ENCODE peak calls at places on chromosomes 2 and 18, in five cellular contexts. Z is A549, T is transverse colon, Y is K562, G is esophagus muscularis mucosa. I is an unnamed sample.

GRCh38 chr2:182824759-182825143 is 41.7 kb downstream of the FRZB start:
- DNase-seq in Z (no peak), T (no peak), Y (no peak), G (no peak), I (no peak)

GRCh38 chr18:55419132-55419938 is 168.7 kb downstream of the TCF4 start:
- DNase-seq in Y (no peak), Z (no peak), G (no peak), T (no peak), I (no peak)

GRCh38 chr2:47243596-47244323 is 88.7 kb upstream of the STPG4 start:
- DNase-seq in T (no peak), Y (no peak), Z (no peak), G (no peak), I (no peak)

GRCh38 chr2:15163316-15163715 is 397.8 kb downstream of the NBAS start:
- DNase-seq in Y (no peak), G (no peak), T (no peak), Z (no peak), I (no peak)

GRCh38 chr2:195543063-195543462 is 114.0 kb upstream of the SLC39A10 start:
- DNase-seq in G (no peak), Z (no peak), T (no peak), Y (no peak), I (no peak)

GRCh38 chr18:45938488-45938935 is 28.6 kb downstream of the EPG5 start:
- DNase-seq in Z (no peak), Y (no peak), G (peak; percentile 50), T (no peak), I (no peak)

GRCh38 chr2:207113403-207113802 is 52.3 kb downstream of the KLF7 start:
- DNase-seq in T (no peak), G (no peak), Z (no peak), Y (peak; percentile 9), I (no peak)

GRCh38 chr2:134461511-134461910 is 207.6 kb downstream of the MGAT5 start:
- DNase-seq in G (no peak), T (no peak), Y (no peak), Z (no peak), I (no peak)

GRCh38 chr2:238420878-238421694 is 5.6 kb upstream of the ASB1 start:
- DNase-seq in T (no peak), G (no peak), Z (no peak), Y (peak; percentile 83), I (no peak)

GRCh38 chr2:64698668-64699444 is 45.1 kb upstream of the SERTAD2 start:
- DNase-seq in G (no peak), T (no peak), Z (peak; percentile 70), Y (no peak), I (no peak)

GRCh38 chr2:120684691-120685402 is 50.8 kb upstream of the GLI2 start:
- DNase-seq in T (no peak), Z (no peak), Y (no peak), G (no peak), I (no peak)

GRCh38 chr2:170525566-170525900 is 189.6 kb upstream of the SP5 start:
- DNase-seq in Y (no peak), G (peak; percentile 95), Z (peak; percentile 60), T (peak; percentile 63), I (no peak)

DNA sequence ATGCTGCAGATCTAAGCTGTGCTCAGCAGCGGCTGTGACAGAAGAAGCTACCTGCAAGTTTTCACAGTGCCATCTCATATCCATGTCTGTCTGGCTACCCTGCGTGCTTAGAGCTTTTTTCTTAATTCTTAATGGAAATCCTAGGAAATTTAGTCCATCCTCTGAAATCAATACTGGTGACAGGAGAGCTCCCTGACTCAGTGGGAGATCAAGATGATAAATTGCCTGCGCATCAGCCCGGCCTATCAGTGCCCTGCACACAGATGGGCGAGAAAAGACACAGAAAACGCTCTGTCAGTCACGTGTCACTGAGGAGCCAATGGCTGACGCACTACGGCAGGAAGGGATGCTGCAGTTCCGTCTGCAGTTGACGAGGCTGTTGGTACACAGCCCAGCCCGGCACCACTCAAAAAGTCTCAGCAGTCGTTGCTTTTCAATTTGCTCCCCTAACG is 819.6 kb upstream of the FSHR start:
- DNase-seq in Z (peak; percentile 64), G (no peak), Y (no peak), T (peak; percentile 23), I (no peak)
- TF ChIP-seq EP300 in Z (no peak), G (no peak), Y (no peak), T (no peak), I (no peak)

DNA sequence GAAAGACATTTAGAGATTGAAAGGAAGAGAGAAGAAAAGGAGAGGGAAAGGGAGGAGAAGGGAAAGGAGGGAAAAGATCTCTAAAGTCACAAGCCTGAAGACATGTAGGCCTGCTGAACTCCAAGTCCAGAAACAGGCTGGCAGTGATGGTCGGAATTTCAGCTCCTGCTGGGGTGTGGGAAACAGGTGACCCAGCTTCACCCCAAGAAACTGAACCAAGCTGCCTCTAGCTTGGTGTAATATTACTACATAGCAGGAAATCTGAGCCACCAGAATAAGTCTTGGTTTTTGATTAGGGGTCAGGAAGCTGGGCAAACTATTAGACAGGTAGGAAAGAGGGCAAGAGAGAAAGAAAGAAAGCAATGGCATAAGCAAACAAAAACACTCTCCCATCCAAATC is 185.8 kb downstream of the PDE11A start:
- DNase-seq in T (no peak), Z (no peak), G (no peak), Y (no peak), I (no peak)
- TF ChIP-seq EP300 in T (no peak), Z (no peak), G (no peak), Y (no peak), I (no peak)

GRCh38 chr2:222989431-222989830 is 62.6 kb upstream of the KCNE4 start:
- DNase-seq in Y (no peak), T (no peak), Z (no peak), G (peak; percentile 70), I (no peak)

GRCh38 chr2:222998459-222998858 is 53.5 kb upstream of the KCNE4 start:
- DNase-seq in T (no peak), G (peak; percentile 64), Z (no peak), Y (no peak), I (no peak)

GRCh38 chr2:222993920-222994650 is 57.9 kb upstream of the KCNE4 start:
- DNase-seq in T (peak; percentile 73), Z (peak; percentile 41), Y (no peak), G (peak; percentile 93), I (no peak)
- TF ChIP-seq EP300 in T (peak; percentile 28), Z (no peak), Y (no peak), G (no peak), I (no peak)

GRCh38 chr2:73294239-73294638 is 891 bp upstream of the EGR4 start:
- DNase-seq in G (no peak), Z (no peak), Y (no peak), T (no peak), I (no peak)

GRCh38 chr2:73300926-73301325 is 7.6 kb upstream of the EGR4 start:
- DNase-seq in T (no peak), G (no peak), Z (no peak), Y (no peak), I (no peak)

GRCh38 chr2:73297151-73297559 is 3.8 kb upstream of the EGR4 start:
- DNase-seq in T (no peak), Y (no peak), Z (no peak), G (no peak), I (no peak)

GRCh38 chr2:73295751-73296400 is 2.5 kb upstream of the EGR4 start:
- DNase-seq in T (no peak), Y (no peak), G (no peak), Z (peak; percentile 35), I (peak; percentile 22)

DNA sequence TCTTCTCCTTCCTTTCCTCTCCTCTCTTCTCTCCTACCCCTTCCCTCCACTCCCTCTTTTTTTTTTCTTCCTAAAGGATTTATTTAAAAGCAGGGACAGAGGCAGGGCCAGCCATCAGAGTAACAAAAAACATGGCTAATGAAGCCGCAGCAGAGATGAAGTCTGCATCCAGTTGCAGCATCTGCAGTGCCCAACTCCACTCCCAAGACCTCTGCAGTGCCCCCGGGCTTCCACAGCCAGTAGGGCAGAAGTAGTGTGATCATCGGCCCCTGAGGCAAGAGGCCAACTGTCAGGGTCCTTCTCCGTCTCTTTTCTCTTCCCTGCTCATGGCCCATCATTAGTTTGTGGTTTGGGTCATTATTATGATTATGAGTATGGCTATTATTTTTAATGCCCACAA is 4.2 kb upstream of the EGR4 start:
- DNase-seq in T (no peak), Y (no peak), G (no peak), Z (no peak), I (no peak)
- TF ChIP-seq EP300 in T (no peak), Y (no peak), G (no peak), Z (no peak), I (no peak)

GRCh38 chr2:66813525-66813924 is 378.6 kb downstream of the MEIS1 start:
- DNase-seq in Y (no peak), G (no peak), T (no peak), Z (no peak), I (no peak)
- TF ChIP-seq EP300 in Y (no peak), G (no peak), T (no peak), Z (no peak), I (no peak)

GRCh38 chr2:67159929-67160328 is 237.2 kb upstream of the ETAA1 start:
- DNase-seq in Y (no peak), T (no peak), G (no peak), Z (no peak), I (no peak)

GRCh38 chr2:67169417-67170140 is 227.6 kb upstream of the ETAA1 start:
- DNase-seq in Z (no peak), T (no peak), G (no peak), Y (no peak), I (no peak)

DNA sequence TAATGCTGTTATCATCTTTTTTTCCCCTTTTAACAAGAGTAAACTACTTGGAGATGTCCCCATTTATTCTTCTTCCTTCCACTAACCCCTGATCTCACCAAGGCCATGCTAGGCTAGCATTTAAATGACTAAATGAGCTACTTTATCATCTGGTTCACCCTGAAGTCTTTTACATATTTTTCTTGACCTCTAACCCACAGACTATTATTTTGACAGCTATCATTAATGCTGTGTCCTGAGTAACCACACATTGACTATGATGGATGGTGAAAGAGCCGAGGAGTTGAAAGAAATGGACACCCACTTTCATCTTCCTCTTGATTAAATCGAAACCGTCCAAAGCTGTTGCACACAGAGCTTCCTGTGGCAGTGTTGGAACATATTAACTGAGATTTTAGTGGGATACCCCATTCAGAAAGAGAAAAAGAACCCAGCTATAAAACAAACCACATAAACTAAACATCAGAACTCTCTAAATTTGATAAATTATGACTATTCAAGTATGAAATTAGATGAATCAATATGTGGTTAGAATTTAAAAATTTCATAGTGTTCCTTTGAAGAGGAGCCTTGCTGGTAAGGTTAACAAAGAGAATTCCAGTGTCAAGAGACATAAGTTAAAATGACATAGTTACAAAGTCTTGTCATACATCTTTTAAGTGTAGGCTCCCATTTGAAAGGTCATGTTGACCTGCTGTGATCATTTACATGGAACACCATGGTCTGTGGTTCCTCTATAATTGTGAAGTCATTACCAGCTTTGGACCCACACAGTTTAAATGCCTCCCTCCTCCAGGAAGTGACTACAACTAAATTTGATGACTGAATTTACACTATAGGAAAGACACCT is 231.8 kb upstream of the ETAA1 start:
- DNase-seq in Y (no peak), T (no peak), G (no peak), Z (no peak), I (no peak)
- TF ChIP-seq EP300 in Y (no peak), T (no peak), G (no peak), Z (no peak), I (no peak)